ENCODE peak calls at places on chromosomes 12 and 14, in nine cellular contexts. One of them, this sample, is unnamed.

GRCh38 chr12:54051081-54051912 is 2.3 kb upstream of the HOXC4 start:
- DNase-seq in left ventricle myocardium inferior: no peak
- DNase-seq in CD4-positive, alpha-beta T cell: no peak
- DNase-seq in lower lobe of right lung: no peak
- DNase-seq in RWPE1: no peak
- DNase-seq in H9: no peak
- DNase-seq in OCI-LY7: no peak
- DNase-seq in esophagus muscularis mucosa: no peak
- DNase-seq in brain microvascular endothelial cell: no peak
- DNase-seq in this sample: no peak

GRCh38 chr12:45966486-45966885 is 23.9 kb downstream of the SCAF11 start:
- DNase-seq in left ventricle myocardium inferior: no peak
- DNase-seq in CD4-positive, alpha-beta T cell: no peak
- DNase-seq in lower lobe of right lung: no peak
- DNase-seq in RWPE1: peak; percentile 4
- DNase-seq in H9: no peak
- DNase-seq in OCI-LY7: no peak
- DNase-seq in esophagus muscularis mucosa: no peak
- DNase-seq in brain microvascular endothelial cell: peak; percentile 73
- DNase-seq in this sample: no peak

GRCh38 chr14:36585100-36585499 is 2.7 kb upstream of the NKX2-8 start:
- DNase-seq in left ventricle myocardium inferior: no peak
- DNase-seq in CD4-positive, alpha-beta T cell: no peak
- DNase-seq in lower lobe of right lung: no peak
- DNase-seq in RWPE1: no peak
- DNase-seq in H9: no peak
- DNase-seq in OCI-LY7: no peak
- DNase-seq in esophagus muscularis mucosa: no peak
- DNase-seq in brain microvascular endothelial cell: no peak
- DNase-seq in this sample: no peak

GRCh38 chr12:14366211-14366762 is 805 bp downstream of the ATF7IP start:
- DNase-seq in left ventricle myocardium inferior: no peak
- DNase-seq in CD4-positive, alpha-beta T cell: no peak
- DNase-seq in lower lobe of right lung: no peak
- DNase-seq in RWPE1: peak; percentile 7
- DNase-seq in H9: no peak
- DNase-seq in OCI-LY7: peak; percentile 69
- DNase-seq in esophagus muscularis mucosa: no peak
- DNase-seq in brain microvascular endothelial cell: no peak
- DNase-seq in this sample: no peak

GRCh38 chr12:106048016-106048415 is 90.7 kb downstream of the NUAK1 start:
- DNase-seq in left ventricle myocardium inferior: no peak
- DNase-seq in CD4-positive, alpha-beta T cell: no peak
- DNase-seq in lower lobe of right lung: no peak
- DNase-seq in RWPE1: no peak
- DNase-seq in H9: no peak
- DNase-seq in OCI-LY7: no peak
- DNase-seq in esophagus muscularis mucosa: peak; percentile 60
- DNase-seq in brain microvascular endothelial cell: no peak
- DNase-seq in this sample: no peak

GRCh38 chr12:116040412-116040811 is 237.1 kb downstream of the MED13L start:
- DNase-seq in left ventricle myocardium inferior: no peak
- DNase-seq in CD4-positive, alpha-beta T cell: no peak
- DNase-seq in lower lobe of right lung: no peak
- DNase-seq in RWPE1: no peak
- DNase-seq in H9: no peak
- DNase-seq in OCI-LY7: no peak
- DNase-seq in esophagus muscularis mucosa: no peak
- DNase-seq in brain microvascular endothelial cell: no peak
- DNase-seq in this sample: no peak

GRCh38 chr12:96064266-96064665 is 28.9 kb upstream of the LTA4H start:
- DNase-seq in left ventricle myocardium inferior: no peak
- DNase-seq in CD4-positive, alpha-beta T cell: no peak
- DNase-seq in lower lobe of right lung: no peak
- DNase-seq in RWPE1: no peak
- DNase-seq in H9: no peak
- DNase-seq in OCI-LY7: no peak
- DNase-seq in esophagus muscularis mucosa: no peak
- DNase-seq in brain microvascular endothelial cell: no peak
- DNase-seq in this sample: no peak

GRCh38 chr12:47410383-47410782 is 295.4 kb downstream of the RPAP3 start:
- DNase-seq in left ventricle myocardium inferior: no peak
- DNase-seq in CD4-positive, alpha-beta T cell: no peak
- DNase-seq in lower lobe of right lung: no peak
- DNase-seq in RWPE1: no peak
- DNase-seq in H9: no peak
- DNase-seq in OCI-LY7: no peak
- DNase-seq in esophagus muscularis mucosa: no peak
- DNase-seq in brain microvascular endothelial cell: no peak
- DNase-seq in this sample: no peak

GRCh38 chr12:80188566-80188965 is 89.2 kb downstream of the OTOGL start:
- DNase-seq in left ventricle myocardium inferior: no peak
- DNase-seq in CD4-positive, alpha-beta T cell: no peak
- DNase-seq in lower lobe of right lung: no peak
- DNase-seq in RWPE1: no peak
- DNase-seq in H9: no peak
- DNase-seq in OCI-LY7: no peak
- DNase-seq in esophagus muscularis mucosa: no peak
- DNase-seq in brain microvascular endothelial cell: no peak
- DNase-seq in this sample: no peak

GRCh38 chr12:80183939-80184338 is 84.6 kb downstream of the OTOGL start:
- DNase-seq in left ventricle myocardium inferior: no peak
- DNase-seq in CD4-positive, alpha-beta T cell: no peak
- DNase-seq in lower lobe of right lung: no peak
- DNase-seq in RWPE1: no peak
- DNase-seq in H9: no peak
- DNase-seq in OCI-LY7: no peak
- DNase-seq in esophagus muscularis mucosa: no peak
- DNase-seq in brain microvascular endothelial cell: no peak
- DNase-seq in this sample: no peak

GRCh38 chr12:80187660-80188090 is 88.3 kb downstream of the OTOGL start:
- DNase-seq in left ventricle myocardium inferior: peak; percentile 44
- DNase-seq in CD4-positive, alpha-beta T cell: no peak
- DNase-seq in lower lobe of right lung: no peak
- DNase-seq in RWPE1: no peak
- DNase-seq in H9: no peak
- DNase-seq in OCI-LY7: no peak
- DNase-seq in esophagus muscularis mucosa: no peak
- DNase-seq in brain microvascular endothelial cell: peak; percentile 62
- DNase-seq in this sample: no peak

GRCh38 chr12:80189241-80189640 is 89.9 kb downstream of the OTOGL start:
- DNase-seq in left ventricle myocardium inferior: no peak
- DNase-seq in CD4-positive, alpha-beta T cell: no peak
- DNase-seq in lower lobe of right lung: no peak
- DNase-seq in RWPE1: no peak
- DNase-seq in H9: no peak
- DNase-seq in OCI-LY7: no peak
- DNase-seq in esophagus muscularis mucosa: no peak
- DNase-seq in brain microvascular endothelial cell: peak; percentile 61
- DNase-seq in this sample: no peak

DNA sequence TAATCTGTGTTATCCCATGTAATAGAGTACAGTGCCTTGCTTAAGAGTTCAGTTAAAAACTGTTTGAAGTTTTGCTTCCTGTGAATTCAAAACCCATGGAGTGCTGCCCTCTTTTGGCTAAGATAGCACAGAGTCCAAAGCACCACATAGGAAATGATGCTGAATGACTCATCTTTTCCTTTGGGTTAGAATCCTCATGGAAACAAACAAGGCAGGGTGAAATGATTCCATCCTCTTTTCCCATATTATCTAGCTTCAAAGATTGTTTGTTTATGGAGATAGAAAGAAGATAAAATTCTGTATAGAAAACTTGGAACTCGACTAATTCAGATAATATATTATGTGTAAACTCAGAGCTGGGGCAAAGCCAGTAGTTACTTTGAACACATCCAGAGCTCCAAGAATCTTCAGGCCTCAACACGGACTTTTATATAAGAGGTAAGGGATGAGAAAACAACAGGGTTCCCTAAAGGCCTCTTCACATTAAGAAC is 87.4 kb downstream of the OTOGL start:
- DNase-seq in left ventricle myocardium inferior: no peak
- DNase-seq in CD4-positive, alpha-beta T cell: no peak
- DNase-seq in lower lobe of right lung: no peak
- DNase-seq in RWPE1: peak; percentile 76
- DNase-seq in H9: peak; percentile 62
- DNase-seq in OCI-LY7: peak; percentile 50
- DNase-seq in esophagus muscularis mucosa: no peak
- DNase-seq in brain microvascular endothelial cell: peak; percentile 91
- DNase-seq in this sample: peak; percentile 37
- H3K27ac ChIP-seq in left ventricle myocardium inferior: peak overlapping the region; percentile 91
- H3K27ac ChIP-seq in CD4-positive, alpha-beta T cell: no peak overlapping the region
- H3K27ac ChIP-seq in lower lobe of right lung: peak overlapping the region; percentile 78
- H3K27ac ChIP-seq in RWPE1: no peak overlapping the region
- H3K27ac ChIP-seq in H9: no peak overlapping the region
- H3K27ac ChIP-seq in OCI-LY7: no peak overlapping the region
- H3K27ac ChIP-seq in esophagus muscularis mucosa: peak overlapping the region; percentile 75
- H3K27ac ChIP-seq in brain microvascular endothelial cell: peak overlapping the region; percentile 62
- H3K27ac ChIP-seq in this sample: peak overlapping the region; percentile 82

DNA sequence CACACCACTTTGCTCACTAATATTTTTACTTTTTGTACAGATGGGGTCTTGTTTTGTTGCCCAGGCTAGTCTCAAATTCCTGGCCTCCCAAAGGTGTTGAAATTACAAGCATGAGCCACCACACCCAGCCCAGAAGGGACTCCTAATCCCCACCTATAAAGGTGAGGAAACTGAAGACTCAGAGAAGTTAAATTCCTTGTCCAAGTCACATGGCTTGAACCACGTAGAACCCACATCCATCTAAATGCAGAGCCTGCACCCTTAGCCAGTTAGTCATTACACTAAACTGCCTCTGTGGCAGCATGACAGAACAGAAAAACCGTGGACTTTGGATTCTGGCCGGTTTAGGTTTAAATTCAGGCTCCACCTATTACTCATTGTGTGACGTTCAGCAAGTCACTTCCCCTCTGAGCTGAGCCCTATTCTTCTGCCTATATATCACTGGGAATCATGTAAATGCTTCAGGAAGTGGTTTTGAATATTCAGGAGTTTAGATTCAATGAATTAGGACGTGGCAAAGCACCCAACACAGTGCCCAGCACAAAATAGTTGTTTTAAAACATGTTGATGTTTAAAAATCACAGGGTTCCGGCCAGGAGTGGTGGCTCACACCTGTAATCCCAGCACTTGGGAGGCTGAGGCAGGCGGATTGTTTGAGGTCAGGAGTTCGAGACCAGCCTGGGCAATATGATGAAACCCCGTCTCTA is 3.0 kb upstream of the CORO1C start:
- DNase-seq in left ventricle myocardium inferior: no peak
- DNase-seq in CD4-positive, alpha-beta T cell: no peak
- DNase-seq in lower lobe of right lung: no peak
- DNase-seq in RWPE1: peak; percentile 75
- DNase-seq in H9: peak; percentile 39
- DNase-seq in OCI-LY7: no peak
- DNase-seq in esophagus muscularis mucosa: no peak
- DNase-seq in brain microvascular endothelial cell: peak; percentile 94
- DNase-seq in this sample: peak; percentile 82
- H3K27ac ChIP-seq in left ventricle myocardium inferior: peak overlapping the region; percentile 47
- H3K27ac ChIP-seq in CD4-positive, alpha-beta T cell: no peak overlapping the region
- H3K27ac ChIP-seq in lower lobe of right lung: no peak overlapping the region
- H3K27ac ChIP-seq in RWPE1: peak overlapping the region; percentile 98
- H3K27ac ChIP-seq in H9: no peak overlapping the region
- H3K27ac ChIP-seq in OCI-LY7: no peak overlapping the region
- H3K27ac ChIP-seq in esophagus muscularis mucosa: peak overlapping the region; percentile 74
- H3K27ac ChIP-seq in brain microvascular endothelial cell: peak overlapping the region; percentile 67
- H3K27ac ChIP-seq in this sample: peak overlapping the region; percentile 98

GRCh38 chr12:92144045-92144630 is 1.5 kb downstream of the BTG1 start:
- DNase-seq in left ventricle myocardium inferior: peak; percentile 57
- DNase-seq in CD4-positive, alpha-beta T cell: peak; percentile 68
- DNase-seq in lower lobe of right lung: peak; percentile 63
- DNase-seq in RWPE1: peak; percentile 68
- DNase-seq in H9: peak; percentile 80
- DNase-seq in OCI-LY7: peak; percentile 88
- DNase-seq in esophagus muscularis mucosa: peak; percentile 95
- DNase-seq in brain microvascular endothelial cell: peak; percentile 97
- DNase-seq in this sample: peak; percentile 80

GRCh38 chr12:92140919-92141536 is 4.6 kb downstream of the BTG1 start:
- DNase-seq in left ventricle myocardium inferior: no peak
- DNase-seq in CD4-positive, alpha-beta T cell: no peak
- DNase-seq in lower lobe of right lung: no peak
- DNase-seq in RWPE1: no peak
- DNase-seq in H9: no peak
- DNase-seq in OCI-LY7: no peak
- DNase-seq in esophagus muscularis mucosa: no peak
- DNase-seq in brain microvascular endothelial cell: no peak
- DNase-seq in this sample: no peak

GRCh38 chr12:92143280-92143679 is 2.4 kb downstream of the BTG1 start:
- DNase-seq in left ventricle myocardium inferior: no peak
- DNase-seq in CD4-positive, alpha-beta T cell: no peak
- DNase-seq in lower lobe of right lung: no peak
- DNase-seq in RWPE1: no peak
- DNase-seq in H9: no peak
- DNase-seq in OCI-LY7: no peak
- DNase-seq in esophagus muscularis mucosa: no peak
- DNase-seq in brain microvascular endothelial cell: no peak
- DNase-seq in this sample: no peak

GRCh38 chr12:92141585-92142244 is 3.9 kb downstream of the BTG1 start:
- DNase-seq in left ventricle myocardium inferior: no peak
- DNase-seq in CD4-positive, alpha-beta T cell: peak; percentile 26
- DNase-seq in lower lobe of right lung: no peak
- DNase-seq in RWPE1: no peak
- DNase-seq in H9: no peak
- DNase-seq in OCI-LY7: peak; percentile 58
- DNase-seq in esophagus muscularis mucosa: no peak
- DNase-seq in brain microvascular endothelial cell: no peak
- DNase-seq in this sample: no peak

GRCh38 chr12:92142251-92142896 is 3.3 kb downstream of the BTG1 start:
- DNase-seq in left ventricle myocardium inferior: no peak
- DNase-seq in CD4-positive, alpha-beta T cell: no peak
- DNase-seq in lower lobe of right lung: no peak
- DNase-seq in RWPE1: no peak
- DNase-seq in H9: no peak
- DNase-seq in OCI-LY7: no peak
- DNase-seq in esophagus muscularis mucosa: no peak
- DNase-seq in brain microvascular endothelial cell: no peak
- DNase-seq in this sample: no peak
- H3K27ac ChIP-seq in left ventricle myocardium inferior: peak overlapping the region; percentile 98
- H3K27ac ChIP-seq in CD4-positive, alpha-beta T cell: peak overlapping the region; percentile 93
- H3K27ac ChIP-seq in lower lobe of right lung: peak overlapping the region; percentile 99
- H3K27ac ChIP-seq in RWPE1: no peak overlapping the region
- H3K27ac ChIP-seq in H9: no peak overlapping the region
- H3K27ac ChIP-seq in OCI-LY7: peak overlapping the region; percentile 12
- H3K27ac ChIP-seq in esophagus muscularis mucosa: peak overlapping the region; percentile 99
- H3K27ac ChIP-seq in brain microvascular endothelial cell: peak overlapping the region; percentile 2
- H3K27ac ChIP-seq in this sample: peak overlapping the region; percentile 98

DNA sequence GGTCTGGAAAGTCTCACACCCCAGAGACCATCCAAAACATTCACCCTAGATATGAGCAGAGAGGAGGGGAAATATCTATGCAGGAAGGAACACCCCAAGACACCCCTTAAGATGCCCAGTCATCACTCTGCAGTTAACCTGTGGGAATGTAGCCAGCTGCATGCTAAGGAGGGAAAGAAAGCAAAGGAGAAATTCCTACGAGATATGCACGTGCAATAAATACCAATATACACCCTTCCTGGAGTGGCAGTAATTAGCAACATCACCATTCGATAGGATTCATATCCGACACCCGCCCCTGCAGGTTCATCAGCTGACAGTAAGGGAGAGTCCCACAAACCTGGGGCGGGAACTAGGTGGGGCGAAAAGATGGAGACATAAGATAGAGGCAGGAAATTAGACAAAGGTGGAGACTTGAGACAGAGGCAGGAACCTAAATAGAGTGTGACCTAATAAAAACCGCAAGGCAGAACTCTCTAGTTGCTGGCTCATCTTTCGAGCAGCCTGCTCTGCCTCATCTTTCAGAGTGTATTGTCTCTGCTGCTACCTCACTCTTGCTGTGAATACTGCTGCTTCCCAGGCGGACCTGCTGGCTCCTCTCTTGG is 51.5 kb downstream of the PLEKHG3 start:
- DNase-seq in left ventricle myocardium inferior: no peak
- DNase-seq in CD4-positive, alpha-beta T cell: peak; percentile 70
- DNase-seq in lower lobe of right lung: no peak
- DNase-seq in RWPE1: peak; percentile 86
- DNase-seq in H9: no peak
- DNase-seq in OCI-LY7: no peak
- DNase-seq in esophagus muscularis mucosa: no peak
- DNase-seq in brain microvascular endothelial cell: peak; percentile 12
- DNase-seq in this sample: peak; percentile 81
- H3K27ac ChIP-seq in left ventricle myocardium inferior: no peak overlapping the region
- H3K27ac ChIP-seq in CD4-positive, alpha-beta T cell: no peak overlapping the region
- H3K27ac ChIP-seq in lower lobe of right lung: no peak overlapping the region
- H3K27ac ChIP-seq in RWPE1: peak overlapping the region; percentile 99
- H3K27ac ChIP-seq in H9: no peak overlapping the region
- H3K27ac ChIP-seq in OCI-LY7: no peak overlapping the region
- H3K27ac ChIP-seq in esophagus muscularis mucosa: no peak overlapping the region
- H3K27ac ChIP-seq in brain microvascular endothelial cell: no peak overlapping the region
- H3K27ac ChIP-seq in this sample: peak overlapping the region; percentile 8